ENCODE peak calls at places on chromosomes 16 and 17, in nine cellular contexts. S is stimulated activated effector memory CD8-positive, alpha-beta T cell treated with anti-CD3 and anti-CD28 coated beads, Interleukin-12 subunit alpha, Interleukin-12 subunit beta, amount 100 ng/mL, for 72 hours; O is T follicular helper cell; G is iris pigment epithelial cell; H is tibial artery; K is ELR; M is stimulated activated CD4-positive, alpha-beta T cell treated with anti-CD3 and anti-CD28 coated beads, Interleukin-1b, Interleukin-23, amount 100 ng/mL, for 1 hour; U is MM.1S; J is left colon. N is an unnamed sample.

GRCh38 chr17:35774499-35774898 is 13.8 kb downstream of the C17orf50 start:
- DNase-seq in U (no peak), H (peak), M (no peak), K (no peak), O (no peak), J (peak), G (no peak), S (no peak), N (peak)

GRCh38 chr17:38898291-38898679 is 27.1 kb upstream of the LASP1NB start:
- DNase-seq in U (peak), M (no peak), O (no peak), S (peak), K (no peak), H (no peak), G (no peak), J (peak), N (no peak)

GRCh38 chr17:34249497-34249877 is 5.6 kb upstream of the CCL2 start:
- DNase-seq in U (peak), G (peak), S (no peak), M (no peak), K (no peak), J (no peak), O (no peak), H (no peak), N (no peak)

GRCh38 chr16:5756969-5757368 is 659.4 kb upstream of the EEF2KMT start:
- DNase-seq in U (peak), S (no peak), O (no peak), J (no peak), H (no peak), K (no peak), G (no peak), M (no peak), N (no peak)

GRCh38 chr17:19570497-19571151 is 37.0 kb downstream of the SLC47A1 start:
- DNase-seq in H (no peak), G (no peak), S (no peak), J (peak), M (no peak), U (no peak), O (no peak), K (no peak), N (no peak)

GRCh38 chr16:508884-509736 is 18.4 kb upstream of the CAPN15 start:
- DNase-seq in U (no peak), J (no peak), S (no peak), O (no peak), H (no peak), M (no peak), K (no peak), G (peak), N (no peak)

GRCh38 chr17:41917957-41918391 is 777 bp downstream of the ACLY start:
- DNase-seq in K (peak), J (peak), U (peak), S (peak), G (peak), M (peak), H (peak), O (peak), N (peak)

GRCh38 chr17:35166526-35166925 is 18.9 kb downstream of the UNC45B start:
- DNase-seq in J (no peak), U (no peak), H (no peak), G (no peak), M (no peak), S (no peak), O (no peak), K (no peak), N (no peak)

GRCh38 chr17:57868007-57868774 is 18.3 kb upstream of the MRPS23 start:
- DNase-seq in O (no peak), H (peak), J (peak), K (peak), U (peak), G (peak), S (no peak), M (no peak), N (peak)

GRCh38 chr17:82957469-82957795 is 117.6 kb upstream of the ZNF750 start:
- DNase-seq in O (no peak), K (no peak), S (no peak), J (no peak), M (no peak), G (no peak), U (no peak), H (no peak), N (no peak)

GRCh38 chr16:46970089-46970488 is 3.4 kb downstream of the DNAJA2 start:
- DNase-seq in G (no peak), M (no peak), O (no peak), S (no peak), U (no peak), J (no peak), K (no peak), H (no peak), N (no peak)

GRCh38 chr17:82062076-82062983 is 3.3 kb downstream of the DUS1L start:
- DNase-seq in H (no peak), U (no peak), G (no peak), K (no peak), J (no peak), O (no peak), M (no peak), S (no peak), N (no peak)

GRCh38 chr16:89843409-89844350 is 15.4 kb downstream of the SPIRE2 start:
- DNase-seq in M (no peak), U (no peak), O (no peak), J (no peak), G (no peak), K (no peak), H (no peak), S (no peak), N (no peak)